ENCODE peak calls at places on chromosomes 5 and 9, in ten cellular contexts. A is aorta; B is activated naive CD4-positive, alpha-beta T cell treated with Interleukin-2 at 50 U/mL for 16 hours; K is NCI-H1105 treated with DMSO at 0.1 percent for 48 hours; S is stimulated activated naive CD8-positive, alpha-beta T cell treated with anti-CD3 and anti-CD28 coated beads, Interleukin-15, amount 100 ng/mL, for 72 hours; E is HFF-Myc; H is hepatic stellate cell; G is midbrain; I is putamen; V is dermis blood vessel endothelial cell. F is an unnamed sample.

GRCh38 chr5:73638344-73639095 is 12.5 kb downstream of the ARHGEF28 start:
- DNase-seq in S (no peak), K (no peak), B (no peak), I (no peak), H (peak; percentile 21), A (no peak), G (no peak), V (peak; percentile 90), E (peak; percentile 46), F (no peak)

GRCh38 chr5:93296338-93296737 is 284.7 kb downstream of the NR2F1-AS1 start:
- DNase-seq in E (no peak), A (no peak), I (no peak), B (no peak), G (no peak), V (no peak), K (no peak), H (no peak), S (no peak), F (no peak)

GRCh38 chr9:35470894-35471293 is 19.0 kb upstream of the RUSC2 start:
- DNase-seq in E (no peak), K (no peak), I (no peak), S (no peak), G (no peak), B (no peak), A (peak; percentile 56), V (no peak), H (peak; percentile 23), F (no peak)

GRCh38 chr5:103000089-103000488 is 119.8 kb downstream of the GIN1 start:
- DNase-seq in B (no peak), E (no peak), H (no peak), S (no peak), A (no peak), I (no peak), K (no peak), V (no peak), G (no peak), F (no peak)

GRCh38 chr9:116786737-116787136 is 99.6 kb downstream of the TRIM32 start:
- DNase-seq in A (no peak), G (no peak), E (no peak), S (no peak), V (no peak), B (no peak), H (no peak), I (no peak), K (no peak), F (no peak)

GRCh38 chr5:35067985-35068384 is 20.2 kb upstream of the AGXT2 start:
- DNase-seq in K (no peak), E (no peak), S (no peak), B (no peak), G (no peak), I (no peak), H (no peak), A (no peak), V (no peak), F (no peak)

GRCh38 chr5:87079219-87079618 is 188.5 kb upstream of the RASA1 start:
- DNase-seq in S (no peak), I (peak; percentile 14), A (no peak), B (no peak), V (no peak), K (no peak), H (no peak), G (peak; percentile 3), E (no peak), F (no peak)

GRCh38 chr9:91334053-91334452 is 27.7 kb downstream of the AUH start:
- DNase-seq in B (no peak), E (no peak), A (no peak), H (no peak), G (no peak), I (no peak), V (peak; percentile 1), S (no peak), K (no peak), F (no peak)

GRCh38 chr5:160500776-160501175 is 79.1 kb downstream of the PTTG1 start:
- DNase-seq in A (no peak), V (no peak), B (no peak), H (no peak), G (peak; percentile 16), E (no peak), S (no peak), I (peak; percentile 8), K (no peak), F (no peak)

GRCh38 chr5:59038169-59039002 is 455.5 kb downstream of the RAB3C start:
- DNase-seq in G (no peak), S (no peak), I (no peak), A (no peak), B (no peak), H (no peak), K (no peak), V (peak; percentile 7), E (no peak), F (peak; percentile 2)

GRCh38 chr5:2921176-2921575 is 169.7 kb upstream of the IRX2 start:
- DNase-seq in S (no peak), E (no peak), K (no peak), G (no peak), A (peak; percentile 8), H (no peak), I (no peak), V (no peak), B (no peak), F (no peak)

GRCh38 chr5:6759401-6759800 is 46.2 kb downstream of the TENT4A start:
- DNase-seq in E (no peak), B (no peak), I (no peak), S (no peak), G (no peak), V (no peak), K (no peak), H (no peak), A (no peak), F (peak; percentile 49)

GRCh38 chr5:851553-851952 is 767 bp upstream of the ZDHHC11 start:
- DNase-seq in B (no peak), V (no peak), E (no peak), K (no peak), I (no peak), G (no peak), S (no peak), H (no peak), A (no peak), F (no peak)

GRCh38 chr5:180637962-180638680 is 11.3 kb downstream of the FLT4 start:
- DNase-seq in E (no peak), A (peak; percentile 37), I (no peak), V (no peak), S (no peak), B (no peak), H (no peak), G (no peak), K (no peak), F (no peak)

GRCh38 chr9:125255781-125256391 is 5.7 kb upstream of the GAPVD1 start:
- DNase-seq in G (no peak), B (no peak), I (no peak), K (peak; percentile 20), E (no peak), S (no peak), H (no peak), A (no peak), V (peak; percentile 47), F (no peak)

GRCh38 chr5:102845041-102845440 is 89.9 kb downstream of the PAM start:
- DNase-seq in K (no peak), A (no peak), E (no peak), S (no peak), B (no peak), I (no peak), G (no peak), H (no peak), V (no peak), F (no peak)

GRCh38 chr9:20670395-20670794 is 13.7 kb upstream of the FOCAD start:
- DNase-seq in B (no peak), E (no peak), G (no peak), S (no peak), V (no peak), A (no peak), H (no peak), K (no peak), I (no peak), F (no peak)

GRCh38 chr5:79263290-79263689 is 27.4 kb downstream of the JMY start:
- DNase-seq in A (no peak), E (no peak), I (no peak), V (no peak), K (no peak), G (no peak), S (no peak), B (no peak), H (no peak), F (no peak)

GRCh38 chr9:128420651-128421473 is at the start of gene CERCAM:
- DNase-seq in V (peak; percentile 53), A (peak; percentile 75), G (peak; percentile 33), B (peak; percentile 53), K (peak; percentile 34), E (no peak), S (peak; percentile 65), H (peak; percentile 82), I (no peak), F (peak; percentile 65)

GRCh38 chr9:18037981-18038380 is 436.0 kb upstream of the ADAMTSL1 start:
- DNase-seq in B (no peak), H (no peak), K (no peak), A (peak; percentile 46), G (no peak), S (no peak), I (no peak), V (no peak), E (no peak), F (no peak)

GRCh38 chr9:132439153-132439552 is 29.1 kb downstream of the CFAP77 start:
- DNase-seq in K (no peak), H (no peak), I (no peak), V (peak; percentile 13), E (no peak), A (no peak), B (no peak), S (no peak), G (no peak), F (no peak)

GRCh38 chr5:65468633-65469032 is 13.1 kb downstream of the ADAMTS6 start:
- DNase-seq in S (no peak), I (no peak), E (no peak), A (no peak), B (no peak), H (no peak), V (no peak), G (no peak), K (no peak), F (no peak)

GRCh38 chr5:68225188-68225910 is 9.8 kb downstream of the PIK3R1 start:
- DNase-seq in K (no peak), S (no peak), H (peak; percentile 39), B (no peak), A (peak; percentile 63), G (peak; percentile 39), V (peak; percentile 82), I (no peak), E (no peak), F (peak; percentile 62)

GRCh38 chr9:99105152-99106043 is 485 bp downstream of the TGFBR1 start:
- DNase-seq in E (no peak), B (peak; percentile 43), G (peak; percentile 20), S (peak; percentile 51), H (peak; percentile 84), K (peak; percentile 9), A (peak; percentile 91), I (peak; percentile 37), V (peak; percentile 75), F (peak; percentile 88)

GRCh38 chr5:105506692-105507277 is 1944.2 kb upstream of the NUDT12 start:
- DNase-seq in G (no peak), I (no peak), A (no peak), S (no peak), B (no peak), K (no peak), E (no peak), H (peak; percentile 6), V (no peak), F (peak; percentile 24)

GRCh38 chr5:68126871-68127270 is 88.7 kb upstream of the PIK3R1 start:
- DNase-seq in V (no peak), I (no peak), H (no peak), A (no peak), E (no peak), S (no peak), B (no peak), G (no peak), K (no peak), F (no peak)

GRCh38 chr9:85740821-85741111 is 988 bp downstream of the AGTPBP1 start:
- DNase-seq in G (peak; percentile 47), A (no peak), B (no peak), H (peak; percentile 19), I (peak; percentile 34), V (peak; percentile 40), E (no peak), K (peak; percentile 38), S (no peak), F (no peak)

GRCh38 chr5:149667084-149667826 is 62.9 kb upstream of the PPARGC1B start:
- DNase-seq in I (no peak), A (peak; percentile 38), K (no peak), V (peak; percentile 65), S (peak; percentile 30), G (no peak), H (peak; percentile 36), B (peak; percentile 16), E (no peak), F (no peak)